ENCODE peak calls at places on chromosomes 16 and 17, in seven cellular contexts. One of them, this sample, is unnamed.
A peak's percentile ranks its signal among the peaks of the same experiment; 100 is the strongest.

GRCh38 chr16:56964243-56965148 is 2.7 kb downstream of the CETP start:
- DNase-seq in substantia nigra: peak; percentile 63
- DNase-seq in GM19239: peak; percentile 70
- DNase-seq in NCI-H1930: peak; percentile 59
- DNase-seq in HuH-7.5: no peak
- DNase-seq in activated CD4-positive, alpha-beta T cell treated with anti-CD3 and anti-CD28 coated beads, Interleukin-2, amount 50 U/mL, for 4 hours: peak; percentile 97
- DNase-seq in GM10248: peak; percentile 90
- DNase-seq in this sample: no peak

GRCh38 chr16:74769791-74770190 is 4.8 kb downstream of the FA2H start:
- DNase-seq in HuH-7.5: no peak
- DNase-seq in GM19239: no peak
- DNase-seq in GM10248: no peak
- DNase-seq in activated CD4-positive, alpha-beta T cell treated with anti-CD3 and anti-CD28 coated beads, Interleukin-2, amount 50 U/mL, for 4 hours: no peak
- DNase-seq in substantia nigra: no peak
- DNase-seq in NCI-H1930: no peak
- DNase-seq in this sample: no peak

GRCh38 chr17:45270828-45271418 is 9.0 kb upstream of the SPATA32 start:
- DNase-seq in substantia nigra: no peak
- DNase-seq in GM10248: no peak
- DNase-seq in activated CD4-positive, alpha-beta T cell treated with anti-CD3 and anti-CD28 coated beads, Interleukin-2, amount 50 U/mL, for 4 hours: peak; percentile 51
- DNase-seq in HuH-7.5: peak; percentile 63
- DNase-seq in NCI-H1930: peak; percentile 31
- DNase-seq in GM19239: no peak
- DNase-seq in this sample: no peak

GRCh38 chr16:66968847-66969246 is 7.8 kb downstream of the CES3 start:
- DNase-seq in GM10248: no peak
- DNase-seq in HuH-7.5: no peak
- DNase-seq in activated CD4-positive, alpha-beta T cell treated with anti-CD3 and anti-CD28 coated beads, Interleukin-2, amount 50 U/mL, for 4 hours: no peak
- DNase-seq in substantia nigra: no peak
- DNase-seq in GM19239: no peak
- DNase-seq in NCI-H1930: no peak
- DNase-seq in this sample: no peak

GRCh38 chr16:83040174-83040573 is 413.4 kb downstream of the CDH13 start:
- DNase-seq in HuH-7.5: no peak
- DNase-seq in NCI-H1930: no peak
- DNase-seq in GM19239: no peak
- DNase-seq in substantia nigra: no peak
- DNase-seq in activated CD4-positive, alpha-beta T cell treated with anti-CD3 and anti-CD28 coated beads, Interleukin-2, amount 50 U/mL, for 4 hours: no peak
- DNase-seq in GM10248: no peak
- DNase-seq in this sample: no peak

GRCh38 chr16:5323284-5323683 is 225.7 kb upstream of the EEF2KMT start:
- DNase-seq in HuH-7.5: no peak
- DNase-seq in activated CD4-positive, alpha-beta T cell treated with anti-CD3 and anti-CD28 coated beads, Interleukin-2, amount 50 U/mL, for 4 hours: no peak
- DNase-seq in NCI-H1930: no peak
- DNase-seq in GM19239: no peak
- DNase-seq in substantia nigra: no peak
- DNase-seq in GM10248: no peak
- DNase-seq in this sample: no peak

GRCh38 chr16:3769013-3769412 is 51.7 kb upstream of the TRAP1 start:
- DNase-seq in substantia nigra: no peak
- DNase-seq in HuH-7.5: no peak
- DNase-seq in NCI-H1930: no peak
- DNase-seq in activated CD4-positive, alpha-beta T cell treated with anti-CD3 and anti-CD28 coated beads, Interleukin-2, amount 50 U/mL, for 4 hours: no peak
- DNase-seq in GM19239: no peak
- DNase-seq in GM10248: no peak
- DNase-seq in this sample: no peak

GRCh38 chr17:7404737-7405412 is 978 bp upstream of the TMEM256 start:
- DNase-seq in HuH-7.5: peak; percentile 66
- DNase-seq in activated CD4-positive, alpha-beta T cell treated with anti-CD3 and anti-CD28 coated beads, Interleukin-2, amount 50 U/mL, for 4 hours: peak; percentile 56
- DNase-seq in GM10248: no peak
- DNase-seq in GM19239: no peak
- DNase-seq in substantia nigra: peak; percentile 73
- DNase-seq in NCI-H1930: no peak
- DNase-seq in this sample: peak; percentile 98

GRCh38 chr17:49552070-49552751 is 23.5 kb upstream of the NXPH3 start:
- DNase-seq in GM10248: peak; percentile 10
- DNase-seq in HuH-7.5: no peak
- DNase-seq in substantia nigra: no peak
- DNase-seq in NCI-H1930: no peak
- DNase-seq in activated CD4-positive, alpha-beta T cell treated with anti-CD3 and anti-CD28 coated beads, Interleukin-2, amount 50 U/mL, for 4 hours: no peak
- DNase-seq in GM19239: no peak
- DNase-seq in this sample: no peak

GRCh38 chr16:13959626-13960025 is 39.7 kb downstream of the ERCC4 start:
- DNase-seq in substantia nigra: no peak
- DNase-seq in HuH-7.5: no peak
- DNase-seq in NCI-H1930: no peak
- DNase-seq in GM19239: no peak
- DNase-seq in GM10248: no peak
- DNase-seq in activated CD4-positive, alpha-beta T cell treated with anti-CD3 and anti-CD28 coated beads, Interleukin-2, amount 50 U/mL, for 4 hours: no peak
- DNase-seq in this sample: no peak

GRCh38 chr16:79540825-79541595 is 59.5 kb downstream of the MAF start:
- DNase-seq in GM19239: no peak
- DNase-seq in HuH-7.5: no peak
- DNase-seq in GM10248: no peak
- DNase-seq in NCI-H1930: no peak
- DNase-seq in activated CD4-positive, alpha-beta T cell treated with anti-CD3 and anti-CD28 coated beads, Interleukin-2, amount 50 U/mL, for 4 hours: no peak
- DNase-seq in substantia nigra: no peak
- DNase-seq in this sample: no peak

GRCh38 chr17:8799001-8799850 is at the start of gene MFSD6L:
- DNase-seq in HuH-7.5: no peak
- DNase-seq in activated CD4-positive, alpha-beta T cell treated with anti-CD3 and anti-CD28 coated beads, Interleukin-2, amount 50 U/mL, for 4 hours: no peak
- DNase-seq in GM10248: no peak
- DNase-seq in substantia nigra: no peak
- DNase-seq in GM19239: no peak
- DNase-seq in NCI-H1930: peak; percentile 27
- DNase-seq in this sample: no peak

GRCh38 chr17:9814337-9814945 is 7.4 kb downstream of the GSG1L2 start:
- DNase-seq in HuH-7.5: no peak
- DNase-seq in activated CD4-positive, alpha-beta T cell treated with anti-CD3 and anti-CD28 coated beads, Interleukin-2, amount 50 U/mL, for 4 hours: no peak
- DNase-seq in GM10248: no peak
- DNase-seq in substantia nigra: no peak
- DNase-seq in NCI-H1930: no peak
- DNase-seq in GM19239: no peak
- DNase-seq in this sample: no peak

This sample was measured in hypothalamus.